ENCODE peak calls at places on chromosomes 11 and 22, in four cellular contexts. Q, L, T and V are unnamed samples.

GRCh38 chr22:46379301-46379930 is 43.9 kb downstream of the TRMU start:
- DNase-seq in T (peak; percentile 34), Q (no peak), L (peak; percentile 62), V (no peak)

GRCh38 chr11:72144807-72145565 is 9.5 kb downstream of the FOLR3 start:
- DNase-seq in L (no peak), T (no peak), Q (no peak), V (no peak)

GRCh38 chr22:24875862-24876506 is 70.0 kb downstream of the SGSM1 start:
- DNase-seq in T (no peak), L (no peak), Q (no peak), V (no peak)

GRCh38 chr11:1121343-1122331 is 36.1 kb upstream of the MUC5AC start:
- DNase-seq in L (peak; percentile 70), Q (peak; percentile 34), T (peak; percentile 37), V (no peak)

GRCh38 chr11:10866893-10867331 is 9.1 kb upstream of the ZBED5 start:
- DNase-seq in L (no peak), Q (peak; percentile 4), T (no peak), V (no peak)

GRCh38 chr11:19429108-19429760 is 188.5 kb upstream of the E2F8 start:
- DNase-seq in Q (no peak), L (no peak), T (no peak), V (no peak)

GRCh38 chr11:122230387-122230760 is 114.4 kb upstream of the BLID start:
- DNase-seq in Q (no peak), T (no peak), L (no peak), V (no peak)

GRCh38 chr11:102244681-102245409 is 72.4 kb upstream of the BIRC3 start:
- DNase-seq in Q (no peak), T (no peak), L (no peak), V (no peak)

GRCh38 chr11:118200901-118201680 is 23.7 kb downstream of the JAML start:
- DNase-seq in T (no peak), Q (no peak), L (no peak), V (peak; percentile 51)

GRCh38 chr11:47571895-47572294 is 6.5 kb downstream of the PTPMT1 start:
- DNase-seq in L (no peak), T (no peak), Q (no peak), V (no peak)

GRCh38 chr11:2086239-2087040 is 52.7 kb downstream of the IGF2 start:
- DNase-seq in L (peak; percentile 54), Q (no peak), T (no peak), V (no peak)

GRCh38 chr11:85810871-85811611 is at the start of gene SYTL2:
- DNase-seq in Q (peak; percentile 92), T (peak; percentile 90), L (peak; percentile 93), V (peak; percentile 74)

GRCh38 chr11:130403301-130403804 is 25.1 kb downstream of the ADAMTS8 start:
- DNase-seq in Q (no peak), T (peak; percentile 74), L (no peak), V (no peak)

GRCh38 chr11:108703916-108704315 is 39.0 kb downstream of the DDX10 start:
- DNase-seq in Q (no peak), L (no peak), T (no peak), V (no peak)

GRCh38 chr11:2129323-2129698 is 9.9 kb downstream of the IGF2 start:
- DNase-seq in T (peak; percentile 59), L (peak; percentile 53), Q (no peak), V (no peak)

GRCh38 chr11:79019277-79019676 is 421.6 kb downstream of the TENM4 start:
- DNase-seq in T (no peak), Q (no peak), L (no peak), V (no peak)

GRCh38 chr11:89736566-89736965 is 26.5 kb downstream of the TRIM77 start:
- DNase-seq in T (no peak), Q (no peak), L (no peak), V (no peak)

GRCh38 chr11:100740440-100740839 is 53.4 kb downstream of the ARHGAP42 start:
- DNase-seq in T (no peak), Q (no peak), L (no peak), V (no peak)

GRCh38 chr11:47161134-47161854 is 15.4 kb downstream of the ARFGAP2 start:
- DNase-seq in Q (peak; percentile 91), T (peak; percentile 74), L (no peak), V (peak; percentile 58)

GRCh38 chr11:67002921-67003411 is 20.0 kb upstream of the SYT12 start:
- DNase-seq in T (no peak), Q (no peak), L (no peak), V (no peak)

GRCh38 chr11:64745523-64746328 is 1.8 kb upstream of the RASGRP2 start:
- DNase-seq in T (peak; percentile 97), Q (peak; percentile 96), L (peak; percentile 95), V (peak; percentile 88)

GRCh38 chr11:64745219-64745522 is 1.2 kb upstream of the RASGRP2 start:
- DNase-seq in L (peak; percentile 97), Q (peak; percentile 81), T (peak; percentile 93), V (peak; percentile 97)

GRCh38 chr11:64750361-64751054 is 6.6 kb upstream of the RASGRP2 start:
- DNase-seq in Q (no peak), L (no peak), T (no peak), V (no peak)

GRCh38 chr11:64746486-64746885 is 2.5 kb upstream of the RASGRP2 start:
- DNase-seq in L (no peak), T (no peak), Q (no peak), V (no peak)

DNA sequence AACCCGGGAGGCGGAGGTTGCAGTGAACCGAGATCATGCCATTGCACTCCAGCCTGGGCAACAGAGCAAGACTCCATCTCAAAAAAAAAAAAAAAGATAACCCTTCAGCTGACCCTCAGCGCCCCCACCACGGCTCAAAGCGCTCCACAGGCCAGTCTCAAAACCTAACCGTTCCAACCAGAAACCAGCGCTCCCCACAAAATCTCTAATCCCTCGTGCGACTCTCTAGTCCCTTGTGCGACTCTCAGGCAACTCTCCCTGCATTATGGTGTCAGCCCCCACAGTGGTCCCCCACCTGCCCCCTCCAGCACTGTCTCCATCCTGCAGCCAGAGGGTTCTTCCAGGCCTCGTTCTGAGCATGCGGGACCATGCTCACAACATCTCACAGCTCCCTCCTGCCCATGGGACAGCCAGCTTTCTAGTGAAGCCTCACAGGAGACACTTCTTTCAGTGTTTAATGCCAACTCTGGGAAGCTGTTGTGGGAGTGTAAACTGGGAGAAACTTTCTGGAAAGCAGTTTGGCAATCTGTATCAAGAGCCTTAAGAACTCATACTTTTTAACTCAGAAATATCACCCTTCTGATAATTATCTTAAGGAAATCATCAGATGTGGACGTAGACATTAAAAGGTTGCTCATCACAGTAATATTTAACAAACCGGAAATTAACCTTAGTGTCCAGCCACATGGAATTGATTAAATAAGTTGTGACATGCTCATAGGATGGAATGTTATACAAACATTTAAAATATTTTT is 4.2 kb upstream of the RASGRP2 start:
- DNase-seq in L (no peak), Q (no peak), T (no peak), V (no peak)
- H3K27ac ChIP-seq in L (no peak overlapping the region), Q (peak overlapping the region; percentile 85), T (no peak overlapping the region), V (no peak overlapping the region)

DNA sequence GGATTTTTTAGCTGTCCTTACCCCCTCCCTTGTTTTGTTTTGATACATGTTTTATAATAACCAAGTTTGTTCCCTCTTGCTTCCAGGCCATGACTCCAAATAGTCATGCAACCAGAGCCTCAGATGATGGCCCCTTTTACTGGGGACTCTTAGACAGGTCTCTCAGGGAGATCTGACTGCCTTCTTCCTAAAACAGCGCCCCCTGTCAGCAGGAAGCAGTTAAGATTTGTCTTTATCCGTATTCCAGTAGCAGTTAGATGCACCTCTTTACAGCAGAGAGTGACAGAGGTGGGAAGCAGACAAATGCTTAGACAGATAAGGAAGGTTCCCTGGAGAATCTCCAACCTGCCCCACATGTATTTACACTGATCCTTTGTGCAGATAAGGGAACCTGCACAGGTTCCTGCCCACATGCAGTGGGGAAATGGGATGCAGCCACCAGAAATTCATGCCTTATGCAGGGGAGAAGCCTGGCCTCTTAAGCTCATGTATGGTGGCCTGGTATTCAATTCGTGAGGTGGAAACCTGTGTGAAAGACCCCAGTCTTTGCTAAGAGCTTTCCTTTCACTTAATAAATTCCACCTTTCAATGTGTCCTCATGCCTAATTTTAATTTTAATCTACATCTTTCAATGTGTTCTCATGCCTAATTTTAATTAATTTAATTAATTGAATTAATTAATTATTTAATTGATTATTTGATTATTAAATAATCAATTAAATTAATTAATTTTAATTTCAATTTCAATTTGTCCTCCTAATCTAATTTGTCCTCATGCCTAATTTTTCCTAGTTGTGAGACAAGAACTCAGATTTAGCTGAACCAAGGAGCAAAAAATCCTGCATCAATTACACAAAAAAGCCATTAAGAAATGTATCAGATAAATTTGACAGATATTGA is 11.5 kb upstream of the GLYAT start:
- DNase-seq in L (no peak), T (no peak), Q (no peak), V (no peak)
- H3K9me3 ChIP-seq in L (no peaks in the 10 kb centered on the region), T (peaks cover 10% of the 10 kb centered on the region), Q (no peaks in the 10 kb centered on the region), V (peaks cover 5% of the 10 kb centered on the region)

GRCh38 chr11:63490551-63491239 is at the start of gene PLAAT5:
- DNase-seq in T (no peak), L (peak; percentile 90), Q (peak; percentile 50), V (no peak)

GRCh38 chr11:63488789-63489188 is 2.2 kb downstream of the PLAAT5 start:
- DNase-seq in L (no peak), T (no peak), Q (no peak), V (no peak)

GRCh38 chr11:63491240-63491587 is 247 bp upstream of the PLAAT5 start:
- DNase-seq in Q (no peak), T (no peak), L (no peak), V (peak; percentile 8)

GRCh38 chr11:63491614-63492372 is 826 bp upstream of the PLAAT5 start:
- DNase-seq in Q (no peak), L (no peak), T (no peak), V (no peak)

DNA sequence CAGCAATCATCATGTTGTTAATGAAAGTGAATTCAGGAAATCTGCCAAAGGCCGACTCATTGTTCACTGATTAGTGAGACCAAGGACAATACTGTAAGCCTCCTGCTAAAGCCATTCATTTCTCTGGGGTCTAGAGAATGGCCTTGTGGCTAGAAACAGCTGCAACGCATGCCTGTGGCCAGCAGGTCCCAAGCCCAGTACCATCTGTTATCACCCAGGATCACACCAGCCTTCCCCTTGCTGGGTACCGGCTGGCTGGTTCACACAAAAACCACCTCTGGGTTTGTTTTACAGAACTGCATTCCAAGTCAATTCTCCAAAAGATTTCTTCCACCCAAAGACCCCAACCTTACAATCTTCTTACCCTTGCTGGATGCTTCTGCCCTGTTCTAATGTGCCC is 1.1 kb downstream of the PLAAT5 start:
- DNase-seq in T (no peak), Q (no peak), L (no peak), V (no peak)
- H3K27ac ChIP-seq in T (no peak overlapping the region), Q (no peak overlapping the region), L (no peak overlapping the region), V (no peak overlapping the region)

GRCh38 chr11:4664791-4665190 is 21.0 kb downstream of the OR51E1 start:
- DNase-seq in L (no peak), Q (no peak), T (no peak), V (no peak)
- H3K9me3 ChIP-seq in L (no peaks in the 10 kb centered on the region), Q (no peaks in the 10 kb centered on the region), T (no peaks in the 10 kb centered on the region), V (no peaks in the 10 kb centered on the region)